ENCODE peak calls at places on chromosomes 7 and 10, in five cellular contexts. One of them, this sample, is unnamed.
A peak's percentile ranks its signal among the peaks of the same experiment; 100 is the strongest.

GRCh38 chr10:116118851-116119250 is 154.2 kb downstream of the GFRA1 start:
- DNase-seq in HepG2: no peak
- DNase-seq in astrocyte of the spinal cord: no peak
- DNase-seq in ovary: no peak
- DNase-seq in keratinocyte: no peak
- DNase-seq in this sample: no peak

GRCh38 chr7:155164316-155164715 is 94.2 kb downstream of the HTR5A start:
- DNase-seq in keratinocyte: no peak
- DNase-seq in astrocyte of the spinal cord: no peak
- DNase-seq in HepG2: no peak
- DNase-seq in ovary: no peak
- DNase-seq in this sample: no peak

GRCh38 chr7:138886501-138886917 is 88.5 kb upstream of the ATP6V0A4 start:
- DNase-seq in ovary: no peak
- DNase-seq in HepG2: peak; percentile 62
- DNase-seq in keratinocyte: no peak
- DNase-seq in astrocyte of the spinal cord: peak; percentile 74
- DNase-seq in this sample: peak; percentile 87

GRCh38 chr10:87541114-87541513 is 36.4 kb downstream of the MINPP1 start:
- DNase-seq in ovary: no peak
- DNase-seq in HepG2: no peak
- DNase-seq in astrocyte of the spinal cord: peak; percentile 33
- DNase-seq in keratinocyte: no peak
- DNase-seq in this sample: peak; percentile 71

GRCh38 chr7:148535227-148535626 is 55.3 kb upstream of the C7orf33 start:
- DNase-seq in keratinocyte: peak; percentile 7
- DNase-seq in ovary: no peak
- DNase-seq in astrocyte of the spinal cord: no peak
- DNase-seq in HepG2: no peak
- DNase-seq in this sample: peak; percentile 4

GRCh38 chr10:72764151-72764550 is 72.2 kb downstream of the MCU start:
- DNase-seq in HepG2: peak; percentile 23
- DNase-seq in ovary: no peak
- DNase-seq in keratinocyte: peak; percentile 15
- DNase-seq in astrocyte of the spinal cord: peak; percentile 87
- DNase-seq in this sample: peak; percentile 95

GRCh38 chr10:110803830-110804338 is 67.8 kb upstream of the PDCD4 start:
- DNase-seq in keratinocyte: no peak
- DNase-seq in HepG2: peak; percentile 45
- DNase-seq in ovary: peak; percentile 72
- DNase-seq in astrocyte of the spinal cord: peak; percentile 34
- DNase-seq in this sample: peak; percentile 66

GRCh38 chr10:86018735-86019058 is 347.9 kb downstream of the GRID1 start:
- DNase-seq in HepG2: no peak
- DNase-seq in keratinocyte: no peak
- DNase-seq in ovary: no peak
- DNase-seq in astrocyte of the spinal cord: no peak
- DNase-seq in this sample: no peak

GRCh38 chr10:43237128-43237527 is 29.7 kb downstream of the RASGEF1A start:
- DNase-seq in HepG2: no peak
- DNase-seq in ovary: no peak
- DNase-seq in astrocyte of the spinal cord: no peak
- DNase-seq in keratinocyte: no peak
- DNase-seq in this sample: no peak

GRCh38 chr10:99372546-99373271 is 43.6 kb downstream of the CNNM1 start:
- DNase-seq in HepG2: peak; percentile 25
- DNase-seq in keratinocyte: no peak
- DNase-seq in ovary: no peak
- DNase-seq in astrocyte of the spinal cord: no peak
- DNase-seq in this sample: peak; percentile 48

GRCh38 chr10:19788902-19789301 is 27.3 kb upstream of the PLXDC2 start:
- DNase-seq in HepG2: no peak
- DNase-seq in ovary: no peak
- DNase-seq in keratinocyte: no peak
- DNase-seq in astrocyte of the spinal cord: no peak
- DNase-seq in this sample: no peak

GRCh38 chr10:52297727-52298126 is 16.4 kb upstream of the DKK1 start:
- DNase-seq in HepG2: no peak
- DNase-seq in astrocyte of the spinal cord: peak; percentile 12
- DNase-seq in keratinocyte: no peak
- DNase-seq in ovary: no peak
- DNase-seq in this sample: no peak
- H3K4me3 ChIP-seq in HepG2: no peak overlapping the region
- H3K4me3 ChIP-seq in astrocyte of the spinal cord: no peak overlapping the region
- H3K4me3 ChIP-seq in keratinocyte: no peak overlapping the region
- H3K4me3 ChIP-seq in ovary: no peak overlapping the region
- H3K4me3 ChIP-seq in this sample: no peak overlapping the region

DNA sequence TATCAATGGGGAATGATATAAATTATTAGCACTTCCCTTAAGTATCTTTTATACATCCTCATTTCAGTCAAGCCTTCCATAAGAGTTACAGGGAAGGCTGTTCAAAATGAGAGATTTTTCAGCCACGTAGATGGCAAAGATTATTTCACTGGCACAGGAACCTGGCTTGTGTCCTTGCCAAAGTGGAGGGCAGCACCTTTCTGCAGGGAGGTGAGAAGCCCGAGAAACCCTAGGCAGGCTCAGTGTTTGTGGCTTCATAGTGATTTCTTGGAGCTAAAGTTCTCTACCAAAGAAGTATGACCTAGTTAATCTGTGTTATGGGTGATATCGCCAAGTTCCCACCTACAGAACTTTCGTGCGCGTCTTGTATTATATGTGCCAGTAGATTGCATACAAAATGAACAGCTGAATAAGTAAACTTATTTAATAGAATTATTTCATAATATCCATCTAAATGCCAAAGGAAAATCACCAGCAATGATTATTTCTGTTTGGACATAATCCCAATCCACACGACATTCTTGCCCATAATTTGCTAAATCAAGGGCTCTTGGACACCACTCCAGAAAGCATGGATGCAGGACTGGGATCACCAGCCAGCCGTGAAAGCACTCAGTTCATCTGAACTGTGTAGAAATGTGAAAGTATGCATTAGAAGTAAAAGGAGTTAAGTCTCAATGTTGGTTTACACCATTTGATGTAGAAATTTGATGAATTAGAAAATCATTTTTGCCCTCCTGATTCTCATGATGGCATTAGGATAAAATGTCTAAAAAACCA is 150.4 kb upstream of the RNF32 start:
- DNase-seq in astrocyte of the spinal cord: no peak
- DNase-seq in ovary: no peak
- DNase-seq in HepG2: no peak
- DNase-seq in keratinocyte: no peak
- DNase-seq in this sample: no peak
- TF ChIP-seq CTCF in astrocyte of the spinal cord: no peak
- TF ChIP-seq CTCF in ovary: no peak
- TF ChIP-seq CTCF in HepG2: no peak
- TF ChIP-seq CTCF in keratinocyte: no peak
- TF ChIP-seq CTCF in this sample: no peak

DNA sequence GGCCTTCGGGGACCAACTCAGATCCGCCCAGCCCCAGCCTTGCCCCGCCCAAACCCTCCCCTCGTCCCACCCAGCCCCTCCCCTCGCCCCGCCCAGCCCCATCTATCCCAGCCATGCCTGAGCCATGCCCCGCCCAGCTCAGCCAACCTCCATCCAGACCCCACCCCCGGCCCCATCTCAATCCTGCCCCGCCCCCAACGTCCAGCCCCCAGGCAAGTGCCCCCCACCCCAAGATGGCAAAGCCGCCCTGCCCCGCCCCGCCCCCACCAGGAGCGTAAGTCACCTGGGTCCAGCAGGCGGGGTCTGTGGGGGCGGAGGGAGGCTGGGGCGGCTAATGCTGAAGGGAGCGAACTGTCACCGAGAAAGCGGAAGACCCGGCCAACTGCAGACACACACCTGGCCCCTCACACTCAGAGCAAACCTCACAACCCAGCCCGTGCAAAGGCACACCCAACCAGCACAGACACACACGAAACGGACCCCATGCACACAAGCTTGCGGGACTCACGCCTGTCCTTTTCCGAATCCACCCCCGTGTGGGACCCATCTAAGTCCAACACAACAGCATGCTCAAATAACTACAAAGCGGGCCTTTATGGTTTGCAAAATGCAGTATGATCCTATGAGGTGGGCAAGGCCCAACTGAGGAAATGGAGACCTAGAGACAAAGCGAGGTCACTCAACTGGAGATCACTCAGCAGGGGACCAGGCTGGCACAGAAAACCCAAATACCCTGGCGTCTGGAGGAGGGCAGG is 11.5 kb upstream of the OGA start:
- DNase-seq in keratinocyte: no peak
- DNase-seq in HepG2: no peak
- DNase-seq in astrocyte of the spinal cord: no peak
- DNase-seq in ovary: peak; percentile 77
- DNase-seq in this sample: no peak
- H3K4me3 ChIP-seq in keratinocyte: peak overlapping the region; percentile 44
- H3K4me3 ChIP-seq in HepG2: no peak overlapping the region
- H3K4me3 ChIP-seq in astrocyte of the spinal cord: peak overlapping the region; percentile 45
- H3K4me3 ChIP-seq in ovary: peak overlapping the region; percentile 41
- H3K4me3 ChIP-seq in this sample: peak overlapping the region; percentile 55

GRCh38 chr10:95785942-95786669 is 30.1 kb downstream of the ENTPD1 start:
- DNase-seq in HepG2: no peak
- DNase-seq in astrocyte of the spinal cord: no peak
- DNase-seq in ovary: no peak
- DNase-seq in keratinocyte: no peak
- DNase-seq in this sample: no peak
- TF ChIP-seq CTCF in HepG2: no peak
- TF ChIP-seq CTCF in astrocyte of the spinal cord: no peak
- TF ChIP-seq CTCF in ovary: no peak
- TF ChIP-seq CTCF in keratinocyte: no peak
- TF ChIP-seq CTCF in this sample: no peak

DNA sequence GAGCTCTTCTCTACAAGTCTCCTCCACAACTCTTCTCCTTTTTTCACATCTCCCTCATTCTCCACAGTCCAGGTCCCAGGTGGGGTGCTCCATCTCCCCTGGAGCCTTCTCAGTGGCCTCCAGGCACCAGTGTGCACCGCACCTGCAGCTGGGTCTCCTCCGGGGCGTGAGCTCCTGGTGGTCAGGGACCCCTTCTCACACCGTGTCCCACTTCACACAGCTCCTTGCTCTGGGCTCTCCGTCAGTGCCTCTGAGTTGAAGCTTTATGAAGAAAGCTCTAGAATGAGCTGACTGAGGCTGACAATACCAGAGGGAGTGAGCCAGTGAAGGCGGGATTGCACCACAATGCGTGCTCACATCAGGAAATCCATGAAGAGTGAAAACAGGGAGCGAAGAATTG is 290.2 kb downstream of the DNAJB6 start:
- DNase-seq in HepG2: no peak
- DNase-seq in astrocyte of the spinal cord: no peak
- DNase-seq in keratinocyte: no peak
- DNase-seq in ovary: no peak
- DNase-seq in this sample: no peak
- H3K4me3 ChIP-seq in HepG2: no peak overlapping the region
- H3K4me3 ChIP-seq in astrocyte of the spinal cord: no peak overlapping the region
- H3K4me3 ChIP-seq in keratinocyte: no peak overlapping the region
- H3K4me3 ChIP-seq in ovary: no peak overlapping the region
- H3K4me3 ChIP-seq in this sample: no peak overlapping the region

GRCh38 chr10:17183110-17183509 is 18.4 kb downstream of the TRDMT1 start:
- DNase-seq in ovary: no peak
- DNase-seq in keratinocyte: no peak
- DNase-seq in astrocyte of the spinal cord: no peak
- DNase-seq in HepG2: no peak
- DNase-seq in this sample: no peak
- TF ChIP-seq CTCF in ovary: no peak
- TF ChIP-seq CTCF in keratinocyte: no peak
- TF ChIP-seq CTCF in astrocyte of the spinal cord: peak; percentile 27
- TF ChIP-seq CTCF in HepG2: no peak
- TF ChIP-seq CTCF in this sample: peak; percentile 18

GRCh38 chr7:50145801-50146338 is 52.8 kb upstream of the ZPBP start:
- DNase-seq in ovary: no peak
- DNase-seq in HepG2: no peak
- DNase-seq in keratinocyte: no peak
- DNase-seq in astrocyte of the spinal cord: no peak
- DNase-seq in this sample: no peak
- H3K4me3 ChIP-seq in ovary: no peak overlapping the region
- H3K4me3 ChIP-seq in HepG2: no peak overlapping the region
- H3K4me3 ChIP-seq in keratinocyte: no peak overlapping the region
- H3K4me3 ChIP-seq in astrocyte of the spinal cord: no peak overlapping the region
- H3K4me3 ChIP-seq in this sample: no peak overlapping the region

GRCh38 chr7:101554584-101555268 is 74.4 kb downstream of the MYL10 start:
- DNase-seq in astrocyte of the spinal cord: no peak
- DNase-seq in HepG2: no peak
- DNase-seq in ovary: no peak
- DNase-seq in keratinocyte: no peak
- DNase-seq in this sample: no peak
- TF ChIP-seq CTCF in astrocyte of the spinal cord: no peak
- TF ChIP-seq CTCF in HepG2: no peak
- TF ChIP-seq CTCF in ovary: no peak
- TF ChIP-seq CTCF in keratinocyte: no peak
- TF ChIP-seq CTCF in this sample: no peak

DNA sequence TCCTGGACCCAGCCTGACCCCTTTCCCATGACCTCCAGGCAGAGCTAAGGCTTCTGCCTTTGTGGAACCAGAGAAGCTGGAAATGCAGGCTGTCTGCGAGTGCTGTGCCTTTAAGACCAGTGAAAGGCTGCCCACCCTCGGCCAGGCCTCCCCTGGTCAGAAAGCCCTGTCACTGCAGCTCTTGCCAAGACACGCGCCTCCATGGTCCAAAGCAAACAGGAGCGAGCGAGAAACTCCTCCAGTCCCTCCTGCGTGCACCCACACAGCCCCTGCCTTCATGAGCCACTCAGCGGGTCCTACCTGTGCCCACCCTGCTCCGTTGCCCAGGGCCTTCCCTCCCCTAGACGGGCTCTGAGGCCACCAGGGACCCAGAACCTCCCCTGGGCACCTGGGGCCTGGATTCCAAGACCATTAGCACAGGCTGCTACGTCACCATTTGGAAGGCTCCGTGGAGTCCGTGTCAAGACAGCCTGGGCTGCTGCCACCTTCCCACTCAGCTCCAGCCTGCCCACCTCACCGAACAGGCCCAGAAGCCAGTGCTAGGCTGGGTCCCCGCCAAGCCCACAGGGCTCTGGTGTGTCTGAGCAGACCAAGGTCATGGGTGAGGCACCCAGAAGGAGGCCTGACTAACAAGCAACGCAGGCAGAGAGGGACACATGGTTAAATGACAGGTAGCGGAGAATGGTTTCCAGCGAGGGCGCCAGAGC is 144.5 kb downstream of the NEURL1 start:
- DNase-seq in astrocyte of the spinal cord: peak; percentile 83
- DNase-seq in ovary: peak; percentile 86
- DNase-seq in keratinocyte: no peak
- DNase-seq in HepG2: no peak
- DNase-seq in this sample: peak; percentile 99
- H3K4me3 ChIP-seq in astrocyte of the spinal cord: no peak overlapping the region
- H3K4me3 ChIP-seq in ovary: peak overlapping the region; percentile 21
- H3K4me3 ChIP-seq in keratinocyte: no peak overlapping the region
- H3K4me3 ChIP-seq in HepG2: no peak overlapping the region
- H3K4me3 ChIP-seq in this sample: peak overlapping the region; percentile 39

DNA sequence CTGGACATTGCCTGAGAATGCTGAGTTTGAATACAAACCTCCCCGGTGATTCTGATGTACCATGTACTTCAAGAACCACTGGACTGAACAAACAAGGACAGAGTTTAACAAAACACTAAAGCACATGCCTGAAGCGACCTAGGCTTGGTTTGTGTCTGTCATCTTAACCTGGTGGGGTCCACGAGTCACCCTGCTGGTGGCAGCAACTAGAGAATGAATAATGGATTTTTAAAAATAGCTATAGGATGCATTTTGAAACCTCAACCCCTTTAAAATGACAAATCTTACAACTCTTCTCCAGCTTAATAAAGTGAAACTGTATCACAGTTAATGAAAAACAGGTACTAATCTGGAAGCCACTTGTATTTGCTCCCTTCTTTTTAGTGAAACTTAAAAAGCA is 25.2 kb downstream of the CDHR3 start:
- DNase-seq in astrocyte of the spinal cord: no peak
- DNase-seq in HepG2: no peak
- DNase-seq in keratinocyte: no peak
- DNase-seq in ovary: no peak
- DNase-seq in this sample: peak; percentile 12
- TF ChIP-seq CTCF in astrocyte of the spinal cord: no peak
- TF ChIP-seq CTCF in HepG2: no peak
- TF ChIP-seq CTCF in keratinocyte: no peak
- TF ChIP-seq CTCF in ovary: no peak
- TF ChIP-seq CTCF in this sample: no peak

This sample was measured in fibroblast of the aortic adventitia.